ENCODE peak calls at places on chromosomes 4 and X, in nine cellular contexts. One of them, this sample, is unnamed.

GRCh38 chr4:169485791-169486742 is 126.3 kb downstream of the NEK1 start:
- DNase-seq in lung: no peak
- DNase-seq in transverse colon: peak; percentile 26
- DNase-seq in GM23248: peak; percentile 77
- DNase-seq in aorta: no peak
- DNase-seq in HepG2: peak; percentile 36
- DNase-seq in heart left ventricle: no peak
- DNase-seq in MM.1S: peak; percentile 65
- DNase-seq in uterus: no peak
- DNase-seq in this sample: peak; percentile 46

GRCh38 chr4:144592264-144592663 is 53.7 kb upstream of the HHIP start:
- DNase-seq in lung: no peak
- DNase-seq in transverse colon: no peak
- DNase-seq in GM23248: no peak
- DNase-seq in aorta: no peak
- DNase-seq in HepG2: no peak
- DNase-seq in heart left ventricle: no peak
- DNase-seq in MM.1S: no peak
- DNase-seq in uterus: no peak
- DNase-seq in this sample: no peak

GRCh38 chrX:123959281-123960063 is 2.0 kb upstream of the STAG2 start:
- DNase-seq in lung: peak; percentile 33
- DNase-seq in transverse colon: peak; percentile 39
- DNase-seq in GM23248: peak; percentile 61
- DNase-seq in aorta: peak; percentile 63
- DNase-seq in HepG2: no peak
- DNase-seq in heart left ventricle: peak; percentile 63
- DNase-seq in MM.1S: peak; percentile 15
- DNase-seq in uterus: peak; percentile 67
- DNase-seq in this sample: no peak

GRCh38 chr4:123361195-123361861 is 35.3 kb upstream of the SPRY1 start:
- DNase-seq in lung: no peak
- DNase-seq in transverse colon: peak; percentile 16
- DNase-seq in GM23248: peak; percentile 71
- DNase-seq in aorta: peak; percentile 63
- DNase-seq in HepG2: no peak
- DNase-seq in heart left ventricle: peak; percentile 42
- DNase-seq in MM.1S: no peak
- DNase-seq in uterus: no peak
- DNase-seq in this sample: no peak

GRCh38 chrX:8726031-8726652 is 5.8 kb downstream of the ANOS1 start:
- DNase-seq in lung: no peak
- DNase-seq in transverse colon: no peak
- DNase-seq in GM23248: peak; percentile 18
- DNase-seq in aorta: no peak
- DNase-seq in HepG2: no peak
- DNase-seq in heart left ventricle: no peak
- DNase-seq in MM.1S: no peak
- DNase-seq in uterus: no peak
- DNase-seq in this sample: no peak

GRCh38 chrX:139766545-139766983 is 58.6 kb upstream of the MCF2 start:
- DNase-seq in lung: no peak
- DNase-seq in transverse colon: no peak
- DNase-seq in GM23248: no peak
- DNase-seq in aorta: no peak
- DNase-seq in HepG2: no peak
- DNase-seq in heart left ventricle: no peak
- DNase-seq in MM.1S: no peak
- DNase-seq in uterus: no peak
- DNase-seq in this sample: peak; percentile 10

GRCh38 chr4:185109736-185110135 is 33.3 kb upstream of the SLC25A4 start:
- DNase-seq in lung: no peak
- DNase-seq in transverse colon: no peak
- DNase-seq in GM23248: no peak
- DNase-seq in aorta: no peak
- DNase-seq in HepG2: no peak
- DNase-seq in heart left ventricle: no peak
- DNase-seq in MM.1S: no peak
- DNase-seq in uterus: no peak
- DNase-seq in this sample: no peak

GRCh38 chrX:99857455-99857854 is 552.6 kb downstream of the PCDH19 start:
- DNase-seq in lung: no peak
- DNase-seq in transverse colon: no peak
- DNase-seq in GM23248: no peak
- DNase-seq in aorta: no peak
- DNase-seq in HepG2: no peak
- DNase-seq in heart left ventricle: no peak
- DNase-seq in MM.1S: no peak
- DNase-seq in uterus: no peak
- DNase-seq in this sample: no peak

GRCh38 chrX:107766470-107767140 is 9.0 kb downstream of the TSC22D3 start:
- DNase-seq in lung: no peak
- DNase-seq in transverse colon: peak; percentile 25
- DNase-seq in GM23248: peak; percentile 71
- DNase-seq in aorta: no peak
- DNase-seq in HepG2: no peak
- DNase-seq in heart left ventricle: peak; percentile 62
- DNase-seq in MM.1S: no peak
- DNase-seq in uterus: peak; percentile 71
- DNase-seq in this sample: no peak

GRCh38 chr4:122639181-122639580 is 18.3 kb upstream of the IL21 start:
- DNase-seq in lung: no peak
- DNase-seq in transverse colon: no peak
- DNase-seq in GM23248: no peak
- DNase-seq in aorta: no peak
- DNase-seq in HepG2: no peak
- DNase-seq in heart left ventricle: no peak
- DNase-seq in MM.1S: peak; percentile 18
- DNase-seq in uterus: no peak
- DNase-seq in this sample: no peak

GRCh38 chr4:123892997-123893745 is 496.6 kb downstream of the SPRY1 start:
- DNase-seq in lung: no peak
- DNase-seq in transverse colon: no peak
- DNase-seq in GM23248: peak; percentile 43
- DNase-seq in aorta: no peak
- DNase-seq in HepG2: peak; percentile 86
- DNase-seq in heart left ventricle: no peak
- DNase-seq in MM.1S: no peak
- DNase-seq in uterus: no peak
- DNase-seq in this sample: no peak

GRCh38 chrX:16472345-16472744 is 177.6 kb upstream of the S100G start:
- DNase-seq in lung: no peak
- DNase-seq in transverse colon: no peak
- DNase-seq in GM23248: no peak
- DNase-seq in aorta: no peak
- DNase-seq in HepG2: no peak
- DNase-seq in heart left ventricle: no peak
- DNase-seq in MM.1S: no peak
- DNase-seq in uterus: no peak
- DNase-seq in this sample: no peak

GRCh38 chr4:144599621-144600020 is 46.3 kb upstream of the HHIP start:
- DNase-seq in lung: no peak
- DNase-seq in transverse colon: no peak
- DNase-seq in GM23248: no peak
- DNase-seq in aorta: no peak
- DNase-seq in HepG2: no peak
- DNase-seq in heart left ventricle: no peak
- DNase-seq in MM.1S: no peak
- DNase-seq in uterus: no peak
- DNase-seq in this sample: no peak

GRCh38 chrX:18875256-18875878 is 108.5 kb downstream of the PHKA2 start:
- DNase-seq in lung: no peak
- DNase-seq in transverse colon: no peak
- DNase-seq in GM23248: no peak
- DNase-seq in aorta: peak; percentile 46
- DNase-seq in HepG2: no peak
- DNase-seq in heart left ventricle: no peak
- DNase-seq in MM.1S: no peak
- DNase-seq in uterus: no peak
- DNase-seq in this sample: no peak

GRCh38 chr4:38069271-38069760 is 109.1 kb downstream of the PTTG2 start:
- DNase-seq in lung: peak; percentile 44
- DNase-seq in transverse colon: peak; percentile 72
- DNase-seq in GM23248: peak; percentile 86
- DNase-seq in aorta: no peak
- DNase-seq in HepG2: no peak
- DNase-seq in heart left ventricle: no peak
- DNase-seq in MM.1S: peak; percentile 67
- DNase-seq in uterus: no peak
- DNase-seq in this sample: peak; percentile 35

GRCh38 chr4:165131247-165131832 is 18.7 kb upstream of the TMEM192 start:
- DNase-seq in lung: peak; percentile 65
- DNase-seq in transverse colon: peak; percentile 67
- DNase-seq in GM23248: peak; percentile 53
- DNase-seq in aorta: no peak
- DNase-seq in HepG2: peak; percentile 57
- DNase-seq in heart left ventricle: no peak
- DNase-seq in MM.1S: peak; percentile 77
- DNase-seq in uterus: peak; percentile 54
- DNase-seq in this sample: peak; percentile 68

GRCh38 chr4:8106451-8107025 is 52.1 kb downstream of the ABLIM2 start:
- DNase-seq in lung: no peak
- DNase-seq in transverse colon: no peak
- DNase-seq in GM23248: no peak
- DNase-seq in aorta: no peak
- DNase-seq in HepG2: no peak
- DNase-seq in heart left ventricle: no peak
- DNase-seq in MM.1S: no peak
- DNase-seq in uterus: no peak
- DNase-seq in this sample: no peak

GRCh38 chr4:188949608-188950007 is 810.4 kb downstream of the TRIML1 start:
- DNase-seq in lung: no peak
- DNase-seq in transverse colon: no peak
- DNase-seq in GM23248: no peak
- DNase-seq in aorta: no peak
- DNase-seq in HepG2: no peak
- DNase-seq in heart left ventricle: no peak
- DNase-seq in MM.1S: no peak
- DNase-seq in uterus: no peak
- DNase-seq in this sample: no peak

DNA sequence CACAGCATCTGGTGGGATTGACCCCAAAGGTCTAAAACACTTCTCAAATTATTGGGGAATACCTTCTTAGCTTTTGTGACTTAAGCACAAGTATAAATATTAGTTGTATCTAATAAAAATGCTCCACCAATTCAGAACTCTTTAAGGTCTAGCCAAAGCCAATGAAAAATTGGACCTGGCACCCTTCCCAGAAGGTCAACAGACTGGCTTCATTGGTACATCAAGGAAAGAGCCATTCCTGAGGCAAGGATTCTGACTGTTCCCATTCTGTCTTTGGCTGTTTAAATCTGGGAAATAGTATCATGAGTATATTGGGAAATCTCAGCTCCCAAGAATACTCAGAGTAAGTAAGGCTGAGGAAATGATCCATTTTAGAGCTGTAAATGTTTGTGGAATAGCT is 153.0 kb upstream of the TRPC5 start:
- DNase-seq in lung: no peak
- DNase-seq in transverse colon: no peak
- DNase-seq in GM23248: no peak
- DNase-seq in aorta: no peak
- DNase-seq in HepG2: no peak
- DNase-seq in heart left ventricle: no peak
- DNase-seq in MM.1S: no peak
- DNase-seq in uterus: no peak
- DNase-seq in this sample: no peak
- H3K27me3 ChIP-seq in lung: no peaks in the 10 kb centered on the region
- H3K27me3 ChIP-seq in transverse colon: no peaks in the 10 kb centered on the region
- H3K27me3 ChIP-seq in GM23248: no peaks in the 10 kb centered on the region
- H3K27me3 ChIP-seq in aorta: no peaks in the 10 kb centered on the region
- H3K27me3 ChIP-seq in HepG2: no peaks in the 10 kb centered on the region
- H3K27me3 ChIP-seq in heart left ventricle: no peaks in the 10 kb centered on the region
- H3K27me3 ChIP-seq in MM.1S: no peaks in the 10 kb centered on the region
- H3K27me3 ChIP-seq in uterus: no peaks in the 10 kb centered on the region
- H3K27me3 ChIP-seq in this sample: no peaks in the 10 kb centered on the region

GRCh38 chr4:142566780-142567179 is 279.3 kb downstream of the INPP4B start:
- DNase-seq in lung: no peak
- DNase-seq in transverse colon: no peak
- DNase-seq in GM23248: no peak
- DNase-seq in aorta: no peak
- DNase-seq in HepG2: no peak
- DNase-seq in heart left ventricle: no peak
- DNase-seq in MM.1S: no peak
- DNase-seq in uterus: no peak
- DNase-seq in this sample: no peak
- H3K4me3 ChIP-seq in lung: no peak overlapping the region
- H3K4me3 ChIP-seq in transverse colon: peak overlapping the region; percentile 17
- H3K4me3 ChIP-seq in GM23248: no peak overlapping the region
- H3K4me3 ChIP-seq in aorta: no peak overlapping the region
- H3K4me3 ChIP-seq in HepG2: no peak overlapping the region
- H3K4me3 ChIP-seq in heart left ventricle: peak overlapping the region; percentile 42
- H3K4me3 ChIP-seq in MM.1S: no peak overlapping the region
- H3K4me3 ChIP-seq in uterus: no peak overlapping the region
- H3K4me3 ChIP-seq in this sample: peak overlapping the region; percentile 59

GRCh38 chrX:619451-619811 is 11.2 kb upstream of the SHOX start:
- DNase-seq in lung: no peak
- DNase-seq in transverse colon: no peak
- DNase-seq in GM23248: no peak
- DNase-seq in aorta: no peak
- DNase-seq in HepG2: no peak
- DNase-seq in heart left ventricle: no peak
- DNase-seq in MM.1S: no peak
- DNase-seq in uterus: no peak
- DNase-seq in this sample: no peak
- H3K27me3 ChIP-seq in lung: peaks cover 28% of the 10 kb centered on the region
- H3K27me3 ChIP-seq in transverse colon: peaks cover 46% of the 10 kb centered on the region
- H3K27me3 ChIP-seq in GM23248: no peaks in the 10 kb centered on the region
- H3K27me3 ChIP-seq in aorta: no peaks in the 10 kb centered on the region
- H3K27me3 ChIP-seq in HepG2: no peaks in the 10 kb centered on the region
- H3K27me3 ChIP-seq in heart left ventricle: peaks cover 73% of the 10 kb centered on the region
- H3K27me3 ChIP-seq in MM.1S: no peaks in the 10 kb centered on the region
- H3K27me3 ChIP-seq in uterus: no peaks in the 10 kb centered on the region
- H3K27me3 ChIP-seq in this sample: no peaks in the 10 kb centered on the region

DNA sequence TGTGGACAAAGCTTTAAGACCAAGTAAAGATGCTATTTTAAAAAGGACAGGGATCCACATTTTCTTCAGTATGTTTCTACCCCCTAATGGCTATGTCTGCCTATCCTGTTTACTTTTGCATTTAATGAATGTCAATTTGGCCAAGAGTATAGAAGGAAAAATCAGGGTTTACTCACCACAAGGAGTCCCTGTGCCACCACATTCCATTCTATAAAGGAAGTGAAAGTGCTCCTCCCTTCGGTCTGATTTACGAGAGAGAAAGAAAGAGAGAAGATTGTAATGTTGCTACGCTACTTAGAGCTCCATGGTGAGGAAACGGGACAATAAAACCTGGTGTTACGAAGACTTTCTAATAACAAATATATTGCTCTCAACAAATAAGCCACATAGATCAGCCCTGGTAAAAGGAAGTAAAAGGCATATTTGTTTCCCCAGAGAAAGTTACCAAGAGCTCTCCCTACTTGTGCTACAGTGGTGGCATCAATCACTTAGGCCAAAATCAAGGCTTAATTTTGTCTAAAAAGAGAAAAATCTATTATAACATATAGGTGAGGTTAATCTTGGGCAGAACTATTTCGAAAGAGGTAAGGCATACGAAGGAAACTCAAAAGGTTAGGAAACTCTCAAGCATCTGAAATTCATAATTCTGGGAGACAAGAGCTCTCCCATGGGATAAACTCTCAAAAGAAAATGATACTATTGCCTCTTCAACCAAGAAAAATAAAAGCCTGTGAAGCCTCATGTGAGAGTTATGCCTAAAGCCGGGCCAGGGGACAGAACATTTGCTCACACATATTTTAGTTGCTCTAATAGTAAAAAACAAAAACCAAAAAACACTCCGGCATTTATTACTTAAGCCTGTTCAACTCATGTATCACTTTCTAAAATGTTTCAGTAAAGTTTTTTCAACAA is 29.5 kb downstream of the TAPT1 start:
- DNase-seq in lung: no peak
- DNase-seq in transverse colon: no peak
- DNase-seq in GM23248: peak; percentile 87
- DNase-seq in aorta: no peak
- DNase-seq in HepG2: peak; percentile 4
- DNase-seq in heart left ventricle: no peak
- DNase-seq in MM.1S: no peak
- DNase-seq in uterus: no peak
- DNase-seq in this sample: peak; percentile 20
- H3K4me3 ChIP-seq in lung: no peak overlapping the region
- H3K4me3 ChIP-seq in transverse colon: peak overlapping the region; percentile 34
- H3K4me3 ChIP-seq in GM23248: peak overlapping the region; percentile 68
- H3K4me3 ChIP-seq in aorta: peak overlapping the region; percentile 84
- H3K4me3 ChIP-seq in HepG2: no peak overlapping the region
- H3K4me3 ChIP-seq in heart left ventricle: peak overlapping the region; percentile 29
- H3K4me3 ChIP-seq in MM.1S: no peak overlapping the region
- H3K4me3 ChIP-seq in uterus: no peak overlapping the region
- H3K4me3 ChIP-seq in this sample: no peak overlapping the region

This sample was measured in naive thymus-derived CD4-positive, alpha-beta T cell.